ENCODE peak calls at places on chromosomes 6 and 20, in eight cellular contexts. One of them, this sample, is unnamed.

GRCh38 chr6:99138445-99138844 is 190.7 kb upstream of the FBXL4 start:
- DNase-seq in pancreas: no peak
- DNase-seq in BE2C: no peak
- DNase-seq in astrocyte of the spinal cord: no peak
- DNase-seq in esophagus muscularis mucosa: no peak
- DNase-seq in lung: no peak
- DNase-seq in CD8-positive, alpha-beta memory T cell: no peak
- DNase-seq in body of pancreas: no peak
- DNase-seq in this sample: no peak

GRCh38 chr6:38350882-38351281 is 288.8 kb downstream of the BTBD9 start:
- DNase-seq in pancreas: no peak
- DNase-seq in BE2C: no peak
- DNase-seq in astrocyte of the spinal cord: peak; percentile 73
- DNase-seq in esophagus muscularis mucosa: no peak
- DNase-seq in lung: no peak
- DNase-seq in CD8-positive, alpha-beta memory T cell: no peak
- DNase-seq in body of pancreas: no peak
- DNase-seq in this sample: no peak

GRCh38 chr6:37731888-37732287 is 34.2 kb upstream of the MDGA1 start:
- DNase-seq in pancreas: no peak
- DNase-seq in BE2C: peak; percentile 57
- DNase-seq in astrocyte of the spinal cord: no peak
- DNase-seq in esophagus muscularis mucosa: no peak
- DNase-seq in lung: no peak
- DNase-seq in CD8-positive, alpha-beta memory T cell: peak; percentile 55
- DNase-seq in body of pancreas: no peak
- DNase-seq in this sample: no peak

GRCh38 chr6:13375360-13375878 is 47.1 kb upstream of the TBC1D7 start:
- DNase-seq in pancreas: no peak
- DNase-seq in BE2C: no peak
- DNase-seq in astrocyte of the spinal cord: no peak
- DNase-seq in esophagus muscularis mucosa: no peak
- DNase-seq in lung: no peak
- DNase-seq in CD8-positive, alpha-beta memory T cell: peak; percentile 67
- DNase-seq in body of pancreas: no peak
- DNase-seq in this sample: no peak

GRCh38 chr20:64156136-64156885 is 7.9 kb upstream of the MYT1 start:
- DNase-seq in pancreas: no peak
- DNase-seq in BE2C: peak; percentile 48
- DNase-seq in astrocyte of the spinal cord: no peak
- DNase-seq in esophagus muscularis mucosa: no peak
- DNase-seq in lung: no peak
- DNase-seq in CD8-positive, alpha-beta memory T cell: no peak
- DNase-seq in body of pancreas: no peak
- DNase-seq in this sample: no peak

GRCh38 chr6:15659181-15659580 is 3.6 kb downstream of the DTNBP1 start:
- DNase-seq in pancreas: no peak
- DNase-seq in BE2C: peak; percentile 19
- DNase-seq in astrocyte of the spinal cord: no peak
- DNase-seq in esophagus muscularis mucosa: no peak
- DNase-seq in lung: no peak
- DNase-seq in CD8-positive, alpha-beta memory T cell: no peak
- DNase-seq in body of pancreas: no peak
- DNase-seq in this sample: no peak

GRCh38 chr20:11267131-11267761 is 593.4 kb upstream of the JAG1 start:
- DNase-seq in pancreas: no peak
- DNase-seq in BE2C: peak; percentile 25
- DNase-seq in astrocyte of the spinal cord: peak; percentile 97
- DNase-seq in esophagus muscularis mucosa: no peak
- DNase-seq in lung: peak; percentile 34
- DNase-seq in CD8-positive, alpha-beta memory T cell: no peak
- DNase-seq in body of pancreas: peak; percentile 28
- DNase-seq in this sample: peak; percentile 93

GRCh38 chr6:170238741-170239565 is 51.9 kb downstream of the DLL1 start:
- DNase-seq in pancreas: no peak
- DNase-seq in BE2C: no peak
- DNase-seq in astrocyte of the spinal cord: no peak
- DNase-seq in esophagus muscularis mucosa: no peak
- DNase-seq in lung: no peak
- DNase-seq in CD8-positive, alpha-beta memory T cell: peak; percentile 28
- DNase-seq in body of pancreas: no peak
- DNase-seq in this sample: no peak

GRCh38 chr6:76275746-76276145 is 203.3 kb upstream of the IMPG1 start:
- DNase-seq in pancreas: no peak
- DNase-seq in BE2C: no peak
- DNase-seq in astrocyte of the spinal cord: no peak
- DNase-seq in esophagus muscularis mucosa: no peak
- DNase-seq in lung: no peak
- DNase-seq in CD8-positive, alpha-beta memory T cell: no peak
- DNase-seq in body of pancreas: no peak
- DNase-seq in this sample: no peak

GRCh38 chr20:51309128-51309527 is 233.4 kb downstream of the NFATC2 start:
- DNase-seq in pancreas: no peak
- DNase-seq in BE2C: no peak
- DNase-seq in astrocyte of the spinal cord: no peak
- DNase-seq in esophagus muscularis mucosa: no peak
- DNase-seq in lung: no peak
- DNase-seq in CD8-positive, alpha-beta memory T cell: no peak
- DNase-seq in body of pancreas: no peak
- DNase-seq in this sample: no peak

GRCh38 chr6:163756079-163756478 is 341.6 kb downstream of the QKI start:
- DNase-seq in pancreas: no peak
- DNase-seq in BE2C: no peak
- DNase-seq in astrocyte of the spinal cord: no peak
- DNase-seq in esophagus muscularis mucosa: peak; percentile 85
- DNase-seq in lung: no peak
- DNase-seq in CD8-positive, alpha-beta memory T cell: no peak
- DNase-seq in body of pancreas: no peak
- DNase-seq in this sample: no peak

GRCh38 chr6:128280960-128281359 is 239.4 kb downstream of the PTPRK start:
- DNase-seq in pancreas: no peak
- DNase-seq in BE2C: no peak
- DNase-seq in astrocyte of the spinal cord: no peak
- DNase-seq in esophagus muscularis mucosa: no peak
- DNase-seq in lung: no peak
- DNase-seq in CD8-positive, alpha-beta memory T cell: no peak
- DNase-seq in body of pancreas: no peak
- DNase-seq in this sample: no peak

GRCh38 chr20:39897058-39897457 is 792.0 kb downstream of the MAFB start:
- DNase-seq in pancreas: no peak
- DNase-seq in BE2C: no peak
- DNase-seq in astrocyte of the spinal cord: peak; percentile 87
- DNase-seq in esophagus muscularis mucosa: no peak
- DNase-seq in lung: no peak
- DNase-seq in CD8-positive, alpha-beta memory T cell: no peak
- DNase-seq in body of pancreas: no peak
- DNase-seq in this sample: peak; percentile 88

GRCh38 chr6:27237089-27237723 is 10.3 kb upstream of the PRSS16 start:
- DNase-seq in pancreas: no peak
- DNase-seq in BE2C: peak; percentile 74
- DNase-seq in astrocyte of the spinal cord: peak; percentile 35
- DNase-seq in esophagus muscularis mucosa: no peak
- DNase-seq in lung: no peak
- DNase-seq in CD8-positive, alpha-beta memory T cell: no peak
- DNase-seq in body of pancreas: no peak
- DNase-seq in this sample: no peak
- H3K4me3 ChIP-seq in pancreas: no peak overlapping the region
- H3K4me3 ChIP-seq in BE2C: peak overlapping the region; percentile 88
- H3K4me3 ChIP-seq in astrocyte of the spinal cord: peak overlapping the region; percentile 37
- H3K4me3 ChIP-seq in esophagus muscularis mucosa: no peak overlapping the region
- H3K4me3 ChIP-seq in lung: no peak overlapping the region
- H3K4me3 ChIP-seq in CD8-positive, alpha-beta memory T cell: no peak overlapping the region
- H3K4me3 ChIP-seq in body of pancreas: no peak overlapping the region
- H3K4me3 ChIP-seq in this sample: peak overlapping the region; percentile 30

DNA sequence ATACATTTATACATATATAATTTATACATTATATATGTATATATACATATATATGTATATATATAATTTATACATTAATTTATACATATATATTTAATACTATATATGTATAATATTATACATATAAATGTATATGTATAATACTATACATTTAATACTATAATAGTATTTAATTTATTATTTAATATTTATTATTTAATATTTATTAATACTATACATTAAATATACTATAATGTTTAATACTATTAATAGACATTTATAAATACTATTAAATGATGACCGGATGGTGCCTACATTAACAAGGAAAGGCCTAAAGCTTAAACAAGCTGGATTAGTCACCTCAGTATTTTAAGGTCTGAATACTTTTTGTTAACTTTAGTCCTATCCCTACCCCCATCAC is 145.9 kb upstream of the HTR1E start:
- DNase-seq in pancreas: no peak
- DNase-seq in BE2C: no peak
- DNase-seq in astrocyte of the spinal cord: no peak
- DNase-seq in esophagus muscularis mucosa: no peak
- DNase-seq in lung: no peak
- DNase-seq in CD8-positive, alpha-beta memory T cell: no peak
- DNase-seq in body of pancreas: no peak
- DNase-seq in this sample: no peak
- H3K4me3 ChIP-seq in pancreas: no peak overlapping the region
- H3K4me3 ChIP-seq in BE2C: no peak overlapping the region
- H3K4me3 ChIP-seq in astrocyte of the spinal cord: no peak overlapping the region
- H3K4me3 ChIP-seq in esophagus muscularis mucosa: no peak overlapping the region
- H3K4me3 ChIP-seq in lung: no peak overlapping the region
- H3K4me3 ChIP-seq in CD8-positive, alpha-beta memory T cell: no peak overlapping the region
- H3K4me3 ChIP-seq in body of pancreas: no peak overlapping the region
- H3K4me3 ChIP-seq in this sample: no peak overlapping the region

GRCh38 chr6:16804007-16804303 is 42.7 kb upstream of the ATXN1 start:
- DNase-seq in pancreas: no peak
- DNase-seq in BE2C: no peak
- DNase-seq in astrocyte of the spinal cord: peak; percentile 59
- DNase-seq in esophagus muscularis mucosa: no peak
- DNase-seq in lung: no peak
- DNase-seq in CD8-positive, alpha-beta memory T cell: no peak
- DNase-seq in body of pancreas: no peak
- DNase-seq in this sample: no peak
- H3K4me3 ChIP-seq in pancreas: no peak overlapping the region
- H3K4me3 ChIP-seq in BE2C: peak overlapping the region; percentile 53
- H3K4me3 ChIP-seq in astrocyte of the spinal cord: no peak overlapping the region
- H3K4me3 ChIP-seq in esophagus muscularis mucosa: peak overlapping the region; percentile 43
- H3K4me3 ChIP-seq in lung: no peak overlapping the region
- H3K4me3 ChIP-seq in CD8-positive, alpha-beta memory T cell: no peak overlapping the region
- H3K4me3 ChIP-seq in body of pancreas: no peak overlapping the region
- H3K4me3 ChIP-seq in this sample: no peak overlapping the region

DNA sequence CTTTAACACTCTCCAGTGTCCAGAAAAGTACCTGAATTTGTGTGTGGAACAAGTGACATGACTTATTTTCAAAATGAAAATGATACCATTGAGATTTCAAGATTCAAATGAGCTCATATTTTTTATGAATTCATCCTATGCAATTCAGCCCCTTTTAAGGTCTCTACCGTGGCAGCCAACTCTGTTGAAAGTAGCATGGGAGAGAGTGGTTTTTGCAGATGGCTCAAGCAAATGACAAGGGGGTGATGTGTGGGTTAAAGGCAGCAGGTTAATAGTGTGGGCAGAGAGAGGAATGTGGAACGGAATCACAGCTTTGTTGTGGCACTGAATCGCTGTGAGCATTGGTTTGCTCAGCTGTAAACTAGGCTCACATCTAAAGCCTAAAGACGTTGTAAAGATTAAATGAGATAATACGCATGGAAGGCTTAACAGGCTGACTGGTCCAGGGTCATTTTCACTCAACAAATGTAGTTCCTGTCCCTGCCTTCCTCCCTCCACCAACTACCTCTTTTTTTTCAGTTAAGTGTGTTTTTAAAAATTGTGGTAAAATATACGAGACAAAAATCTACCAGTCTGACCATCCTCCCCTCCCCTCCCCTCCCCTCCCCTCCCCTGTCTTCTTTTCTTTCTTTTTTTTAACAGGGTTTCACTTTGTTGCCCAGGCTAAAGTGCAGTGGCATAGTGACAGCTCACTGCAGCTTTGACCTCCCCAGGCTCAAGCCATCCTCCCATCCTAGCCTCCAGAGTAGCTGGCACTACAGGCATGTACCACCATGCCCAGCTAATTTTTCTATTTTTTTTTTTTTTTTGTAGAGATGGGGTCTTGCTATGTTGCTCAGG is 114.7 kb upstream of the ZNF217 start:
- DNase-seq in pancreas: no peak
- DNase-seq in BE2C: no peak
- DNase-seq in astrocyte of the spinal cord: peak; percentile 91
- DNase-seq in esophagus muscularis mucosa: no peak
- DNase-seq in lung: no peak
- DNase-seq in CD8-positive, alpha-beta memory T cell: no peak
- DNase-seq in body of pancreas: no peak
- DNase-seq in this sample: peak; percentile 87
- H3K4me3 ChIP-seq in pancreas: no peak overlapping the region
- H3K4me3 ChIP-seq in BE2C: no peak overlapping the region
- H3K4me3 ChIP-seq in astrocyte of the spinal cord: no peak overlapping the region
- H3K4me3 ChIP-seq in esophagus muscularis mucosa: no peak overlapping the region
- H3K4me3 ChIP-seq in lung: no peak overlapping the region
- H3K4me3 ChIP-seq in CD8-positive, alpha-beta memory T cell: peak overlapping the region; percentile 41
- H3K4me3 ChIP-seq in body of pancreas: no peak overlapping the region
- H3K4me3 ChIP-seq in this sample: no peak overlapping the region

This sample was measured in astrocyte of the cerebellum.